ENCODE peak calls at places on chromosomes 12 and 14, in four cellular contexts. One of them, this sample, is unnamed.

GRCh38 chr14:52076334-52076733 is 7.5 kb upstream of the NID2 start:
- DNase-seq in stimulated activated CD4-positive, alpha-beta T cell treated with anti-CD3 and anti-CD28 coated beads, Interleukin-12 subunit alpha, Interleukin-12 subunit beta, amount 100 ng/mL, for 48 hours: no peak
- DNase-seq in stimulated activated naive CD8-positive, alpha-beta T cell treated with anti-CD3 and anti-CD28 coated beads, Interleukin-15, Interleukin-2, amounts not matched to agents 100 U/mL and 50 U/mL, for 24 hours: no peak
- DNase-seq in body of pancreas: no peak
- DNase-seq in this sample: no peak

GRCh38 chr12:50103767-50104321 is at the start of gene GPD1:
- DNase-seq in stimulated activated CD4-positive, alpha-beta T cell treated with anti-CD3 and anti-CD28 coated beads, Interleukin-12 subunit alpha, Interleukin-12 subunit beta, amount 100 ng/mL, for 48 hours: no peak
- DNase-seq in body of pancreas: peak; percentile 83
- DNase-seq in stimulated activated naive CD8-positive, alpha-beta T cell treated with anti-CD3 and anti-CD28 coated beads, Interleukin-15, Interleukin-2, amounts not matched to agents 100 U/mL and 50 U/mL, for 24 hours: peak; percentile 41
- DNase-seq in this sample: no peak

GRCh38 chr14:38405851-38406630 is 150.1 kb upstream of the CLEC14A start:
- DNase-seq in stimulated activated naive CD8-positive, alpha-beta T cell treated with anti-CD3 and anti-CD28 coated beads, Interleukin-15, Interleukin-2, amounts not matched to agents 100 U/mL and 50 U/mL, for 24 hours: no peak
- DNase-seq in body of pancreas: no peak
- DNase-seq in stimulated activated CD4-positive, alpha-beta T cell treated with anti-CD3 and anti-CD28 coated beads, Interleukin-12 subunit alpha, Interleukin-12 subunit beta, amount 100 ng/mL, for 48 hours: no peak
- DNase-seq in this sample: no peak

GRCh38 chr12:115570271-115570777 is 707.2 kb downstream of the MED13L start:
- DNase-seq in body of pancreas: no peak
- DNase-seq in stimulated activated CD4-positive, alpha-beta T cell treated with anti-CD3 and anti-CD28 coated beads, Interleukin-12 subunit alpha, Interleukin-12 subunit beta, amount 100 ng/mL, for 48 hours: no peak
- DNase-seq in stimulated activated naive CD8-positive, alpha-beta T cell treated with anti-CD3 and anti-CD28 coated beads, Interleukin-15, Interleukin-2, amounts not matched to agents 100 U/mL and 50 U/mL, for 24 hours: no peak
- DNase-seq in this sample: no peak

GRCh38 chr12:63151898-63152700 is 1.1 kb upstream of the AVPR1A start:
- DNase-seq in stimulated activated CD4-positive, alpha-beta T cell treated with anti-CD3 and anti-CD28 coated beads, Interleukin-12 subunit alpha, Interleukin-12 subunit beta, amount 100 ng/mL, for 48 hours: peak; percentile 20
- DNase-seq in stimulated activated naive CD8-positive, alpha-beta T cell treated with anti-CD3 and anti-CD28 coated beads, Interleukin-15, Interleukin-2, amounts not matched to agents 100 U/mL and 50 U/mL, for 24 hours: peak; percentile 19
- DNase-seq in body of pancreas: peak; percentile 34
- DNase-seq in this sample: no peak

GRCh38 chr12:177980-178714 is 35.8 kb downstream of the SLC6A12 start:
- DNase-seq in stimulated activated CD4-positive, alpha-beta T cell treated with anti-CD3 and anti-CD28 coated beads, Interleukin-12 subunit alpha, Interleukin-12 subunit beta, amount 100 ng/mL, for 48 hours: no peak
- DNase-seq in body of pancreas: no peak
- DNase-seq in stimulated activated naive CD8-positive, alpha-beta T cell treated with anti-CD3 and anti-CD28 coated beads, Interleukin-15, Interleukin-2, amounts not matched to agents 100 U/mL and 50 U/mL, for 24 hours: no peak
- DNase-seq in this sample: no peak

GRCh38 chr14:20934148-20934762 is 21.0 kb upstream of the RNASE2 start:
- DNase-seq in stimulated activated CD4-positive, alpha-beta T cell treated with anti-CD3 and anti-CD28 coated beads, Interleukin-12 subunit alpha, Interleukin-12 subunit beta, amount 100 ng/mL, for 48 hours: peak; percentile 20
- DNase-seq in stimulated activated naive CD8-positive, alpha-beta T cell treated with anti-CD3 and anti-CD28 coated beads, Interleukin-15, Interleukin-2, amounts not matched to agents 100 U/mL and 50 U/mL, for 24 hours: peak; percentile 57
- DNase-seq in body of pancreas: peak; percentile 29
- DNase-seq in this sample: no peak

GRCh38 chr12:19129486-19130223 is at the start of gene PLEKHA5:
- DNase-seq in stimulated activated CD4-positive, alpha-beta T cell treated with anti-CD3 and anti-CD28 coated beads, Interleukin-12 subunit alpha, Interleukin-12 subunit beta, amount 100 ng/mL, for 48 hours: peak; percentile 24
- DNase-seq in stimulated activated naive CD8-positive, alpha-beta T cell treated with anti-CD3 and anti-CD28 coated beads, Interleukin-15, Interleukin-2, amounts not matched to agents 100 U/mL and 50 U/mL, for 24 hours: peak; percentile 54
- DNase-seq in body of pancreas: peak; percentile 80
- DNase-seq in this sample: peak; percentile 84

GRCh38 chr14:49314756-49315155 is 271.4 kb downstream of the RPS29 start:
- DNase-seq in stimulated activated naive CD8-positive, alpha-beta T cell treated with anti-CD3 and anti-CD28 coated beads, Interleukin-15, Interleukin-2, amounts not matched to agents 100 U/mL and 50 U/mL, for 24 hours: no peak
- DNase-seq in body of pancreas: no peak
- DNase-seq in stimulated activated CD4-positive, alpha-beta T cell treated with anti-CD3 and anti-CD28 coated beads, Interleukin-12 subunit alpha, Interleukin-12 subunit beta, amount 100 ng/mL, for 48 hours: no peak
- DNase-seq in this sample: no peak

GRCh38 chr12:8519208-8519607 is 5.9 kb downstream of the CLEC4D start:
- DNase-seq in body of pancreas: no peak
- DNase-seq in stimulated activated CD4-positive, alpha-beta T cell treated with anti-CD3 and anti-CD28 coated beads, Interleukin-12 subunit alpha, Interleukin-12 subunit beta, amount 100 ng/mL, for 48 hours: no peak
- DNase-seq in stimulated activated naive CD8-positive, alpha-beta T cell treated with anti-CD3 and anti-CD28 coated beads, Interleukin-15, Interleukin-2, amounts not matched to agents 100 U/mL and 50 U/mL, for 24 hours: no peak
- DNase-seq in this sample: no peak

GRCh38 chr12:46787496-46788055 is 38.2 kb downstream of the SLC38A4 start:
- DNase-seq in stimulated activated naive CD8-positive, alpha-beta T cell treated with anti-CD3 and anti-CD28 coated beads, Interleukin-15, Interleukin-2, amounts not matched to agents 100 U/mL and 50 U/mL, for 24 hours: no peak
- DNase-seq in body of pancreas: no peak
- DNase-seq in stimulated activated CD4-positive, alpha-beta T cell treated with anti-CD3 and anti-CD28 coated beads, Interleukin-12 subunit alpha, Interleukin-12 subunit beta, amount 100 ng/mL, for 48 hours: no peak
- DNase-seq in this sample: no peak

GRCh38 chr12:759628-760027 is 7.2 kb downstream of the WNK1 start:
- DNase-seq in stimulated activated CD4-positive, alpha-beta T cell treated with anti-CD3 and anti-CD28 coated beads, Interleukin-12 subunit alpha, Interleukin-12 subunit beta, amount 100 ng/mL, for 48 hours: no peak
- DNase-seq in body of pancreas: no peak
- DNase-seq in stimulated activated naive CD8-positive, alpha-beta T cell treated with anti-CD3 and anti-CD28 coated beads, Interleukin-15, Interleukin-2, amounts not matched to agents 100 U/mL and 50 U/mL, for 24 hours: no peak
- DNase-seq in this sample: no peak

GRCh38 chr12:109228664-109229063 is 80.4 kb downstream of the FOXN4 start:
- DNase-seq in stimulated activated CD4-positive, alpha-beta T cell treated with anti-CD3 and anti-CD28 coated beads, Interleukin-12 subunit alpha, Interleukin-12 subunit beta, amount 100 ng/mL, for 48 hours: no peak
- DNase-seq in body of pancreas: no peak
- DNase-seq in stimulated activated naive CD8-positive, alpha-beta T cell treated with anti-CD3 and anti-CD28 coated beads, Interleukin-15, Interleukin-2, amounts not matched to agents 100 U/mL and 50 U/mL, for 24 hours: no peak
- DNase-seq in this sample: no peak

GRCh38 chr14:53955234-53955556 is 1.4 kb downstream of the BMP4 start:
- DNase-seq in stimulated activated CD4-positive, alpha-beta T cell treated with anti-CD3 and anti-CD28 coated beads, Interleukin-12 subunit alpha, Interleukin-12 subunit beta, amount 100 ng/mL, for 48 hours: no peak
- DNase-seq in body of pancreas: no peak
- DNase-seq in stimulated activated naive CD8-positive, alpha-beta T cell treated with anti-CD3 and anti-CD28 coated beads, Interleukin-15, Interleukin-2, amounts not matched to agents 100 U/mL and 50 U/mL, for 24 hours: no peak
- DNase-seq in this sample: peak; percentile 65

GRCh38 chr12:81143057-81143456 is 65.2 kb downstream of the ACSS3 start:
- DNase-seq in body of pancreas: peak; percentile 62
- DNase-seq in stimulated activated CD4-positive, alpha-beta T cell treated with anti-CD3 and anti-CD28 coated beads, Interleukin-12 subunit alpha, Interleukin-12 subunit beta, amount 100 ng/mL, for 48 hours: no peak
- DNase-seq in stimulated activated naive CD8-positive, alpha-beta T cell treated with anti-CD3 and anti-CD28 coated beads, Interleukin-15, Interleukin-2, amounts not matched to agents 100 U/mL and 50 U/mL, for 24 hours: no peak
- DNase-seq in this sample: no peak